ENCODE peak calls at places on chromosomes 4 and X, in five cellular contexts. One of them, this sample, is unnamed.

GRCh38 chr4:7120341-7120740 is 52.5 kb upstream of the GRPEL1 start:
- DNase-seq in activated T-helper 9 cell treated with anti-CD3 and anti-CD28 coated beads, Interleukin-2, amount 50 U/mL, for 16 hours: no peak
- DNase-seq in AG08396: peak
- DNase-seq in hypothalamus: no peak
- DNase-seq in heart left ventricle: no peak
- DNase-seq in this sample: peak

GRCh38 chr4:55742655-55743191 is 76.9 kb upstream of the EXOC1L start:
- DNase-seq in activated T-helper 9 cell treated with anti-CD3 and anti-CD28 coated beads, Interleukin-2, amount 50 U/mL, for 16 hours: no peak
- DNase-seq in AG08396: no peak
- DNase-seq in hypothalamus: no peak
- DNase-seq in heart left ventricle: no peak
- DNase-seq in this sample: no peak

GRCh38 chr4:95835672-95836071 is 4.2 kb upstream of the PDHA2 start:
- DNase-seq in activated T-helper 9 cell treated with anti-CD3 and anti-CD28 coated beads, Interleukin-2, amount 50 U/mL, for 16 hours: no peak
- DNase-seq in AG08396: no peak
- DNase-seq in hypothalamus: no peak
- DNase-seq in heart left ventricle: no peak
- DNase-seq in this sample: no peak

GRCh38 chr4:86338989-86339388 is 20.9 kb downstream of the MAPK10 start:
- DNase-seq in activated T-helper 9 cell treated with anti-CD3 and anti-CD28 coated beads, Interleukin-2, amount 50 U/mL, for 16 hours: no peak
- DNase-seq in AG08396: peak
- DNase-seq in hypothalamus: no peak
- DNase-seq in heart left ventricle: no peak
- DNase-seq in this sample: peak

GRCh38 chr4:153119626-153120025 is 84.6 kb upstream of the TRIM2 start:
- DNase-seq in activated T-helper 9 cell treated with anti-CD3 and anti-CD28 coated beads, Interleukin-2, amount 50 U/mL, for 16 hours: no peak
- DNase-seq in AG08396: no peak
- DNase-seq in hypothalamus: no peak
- DNase-seq in heart left ventricle: no peak
- DNase-seq in this sample: no peak

GRCh38 chrX:69618803-69619202 is 2.9 kb downstream of the EDA start:
- DNase-seq in activated T-helper 9 cell treated with anti-CD3 and anti-CD28 coated beads, Interleukin-2, amount 50 U/mL, for 16 hours: no peak
- DNase-seq in AG08396: peak
- DNase-seq in hypothalamus: no peak
- DNase-seq in heart left ventricle: peak
- DNase-seq in this sample: no peak

GRCh38 chr4:95363966-95364365 is 184.8 kb downstream of the UNC5C start:
- DNase-seq in activated T-helper 9 cell treated with anti-CD3 and anti-CD28 coated beads, Interleukin-2, amount 50 U/mL, for 16 hours: no peak
- DNase-seq in AG08396: no peak
- DNase-seq in hypothalamus: no peak
- DNase-seq in heart left ventricle: no peak
- DNase-seq in this sample: no peak

GRCh38 chrX:37060999-37061398 is 52.8 kb downstream of the FAM47C start:
- DNase-seq in activated T-helper 9 cell treated with anti-CD3 and anti-CD28 coated beads, Interleukin-2, amount 50 U/mL, for 16 hours: no peak
- DNase-seq in AG08396: peak
- DNase-seq in hypothalamus: no peak
- DNase-seq in heart left ventricle: no peak
- DNase-seq in this sample: no peak

GRCh38 chr4:107931775-107932321 is 499 bp downstream of the CYP2U1 start:
- DNase-seq in activated T-helper 9 cell treated with anti-CD3 and anti-CD28 coated beads, Interleukin-2, amount 50 U/mL, for 16 hours: peak
- DNase-seq in AG08396: no peak
- DNase-seq in hypothalamus: no peak
- DNase-seq in heart left ventricle: peak
- DNase-seq in this sample: no peak

GRCh38 chr4:54032558-54033135 is 31.8 kb downstream of the CHIC2 start:
- DNase-seq in activated T-helper 9 cell treated with anti-CD3 and anti-CD28 coated beads, Interleukin-2, amount 50 U/mL, for 16 hours: no peak
- DNase-seq in AG08396: no peak
- DNase-seq in hypothalamus: no peak
- DNase-seq in heart left ventricle: no peak
- DNase-seq in this sample: no peak

GRCh38 chrX:22278375-22278774 is 5.7 kb downstream of the CBLL2 start:
- DNase-seq in activated T-helper 9 cell treated with anti-CD3 and anti-CD28 coated beads, Interleukin-2, amount 50 U/mL, for 16 hours: no peak
- DNase-seq in AG08396: no peak
- DNase-seq in hypothalamus: no peak
- DNase-seq in heart left ventricle: no peak
- DNase-seq in this sample: no peak

GRCh38 chrX:91137881-91138280 is 296.8 kb upstream of the PABPC5 start:
- DNase-seq in activated T-helper 9 cell treated with anti-CD3 and anti-CD28 coated beads, Interleukin-2, amount 50 U/mL, for 16 hours: no peak
- DNase-seq in AG08396: no peak
- DNase-seq in hypothalamus: no peak
- DNase-seq in heart left ventricle: no peak
- DNase-seq in this sample: no peak

GRCh38 chr4:36024901-36025610 is 219.3 kb downstream of the ARAP2 start:
- DNase-seq in activated T-helper 9 cell treated with anti-CD3 and anti-CD28 coated beads, Interleukin-2, amount 50 U/mL, for 16 hours: no peak
- DNase-seq in AG08396: no peak
- DNase-seq in hypothalamus: no peak
- DNase-seq in heart left ventricle: no peak
- DNase-seq in this sample: no peak

GRCh38 chr4:124030038-124030638 is 633.5 kb downstream of the SPRY1 start:
- DNase-seq in activated T-helper 9 cell treated with anti-CD3 and anti-CD28 coated beads, Interleukin-2, amount 50 U/mL, for 16 hours: no peak
- DNase-seq in AG08396: no peak
- DNase-seq in hypothalamus: no peak
- DNase-seq in heart left ventricle: peak
- DNase-seq in this sample: no peak

GRCh38 chr4:121484633-121485032 is 103.8 kb upstream of the QRFPR start:
- DNase-seq in activated T-helper 9 cell treated with anti-CD3 and anti-CD28 coated beads, Interleukin-2, amount 50 U/mL, for 16 hours: no peak
- DNase-seq in AG08396: peak
- DNase-seq in hypothalamus: no peak
- DNase-seq in heart left ventricle: no peak
- DNase-seq in this sample: peak

GRCh38 chrX:130637591-130637990 is 235.8 kb downstream of the RBMX2 start:
- DNase-seq in activated T-helper 9 cell treated with anti-CD3 and anti-CD28 coated beads, Interleukin-2, amount 50 U/mL, for 16 hours: no peak
- DNase-seq in AG08396: peak
- DNase-seq in hypothalamus: no peak
- DNase-seq in heart left ventricle: no peak
- DNase-seq in this sample: no peak

GRCh38 chr4:137203601-137204000 is 328.7 kb downstream of the PCDH18 start:
- DNase-seq in activated T-helper 9 cell treated with anti-CD3 and anti-CD28 coated beads, Interleukin-2, amount 50 U/mL, for 16 hours: no peak
- DNase-seq in AG08396: peak
- DNase-seq in hypothalamus: no peak
- DNase-seq in heart left ventricle: no peak
- DNase-seq in this sample: peak

GRCh38 chr4:6772223-6772928 is 10.2 kb upstream of the KIAA0232 start:
- DNase-seq in activated T-helper 9 cell treated with anti-CD3 and anti-CD28 coated beads, Interleukin-2, amount 50 U/mL, for 16 hours: no peak
- DNase-seq in AG08396: no peak
- DNase-seq in hypothalamus: no peak
- DNase-seq in heart left ventricle: no peak
- DNase-seq in this sample: no peak

GRCh38 chr4:147590249-147590920 is 26.8 kb upstream of the TMEM184C start:
- DNase-seq in activated T-helper 9 cell treated with anti-CD3 and anti-CD28 coated beads, Interleukin-2, amount 50 U/mL, for 16 hours: peak
- DNase-seq in AG08396: peak
- DNase-seq in hypothalamus: no peak
- DNase-seq in heart left ventricle: peak
- DNase-seq in this sample: peak

GRCh38 chrX:129932137-129932791 is 26.3 kb downstream of the UTP14A start:
- DNase-seq in activated T-helper 9 cell treated with anti-CD3 and anti-CD28 coated beads, Interleukin-2, amount 50 U/mL, for 16 hours: peak
- DNase-seq in AG08396: peak
- DNase-seq in hypothalamus: peak
- DNase-seq in heart left ventricle: peak
- DNase-seq in this sample: peak

GRCh38 chr4:67853336-67853735 is 30.5 kb downstream of the TMPRSS11D start:
- DNase-seq in activated T-helper 9 cell treated with anti-CD3 and anti-CD28 coated beads, Interleukin-2, amount 50 U/mL, for 16 hours: no peak
- DNase-seq in AG08396: no peak
- DNase-seq in hypothalamus: no peak
- DNase-seq in heart left ventricle: no peak
- DNase-seq in this sample: no peak

GRCh38 chrX:118221733-118222132 is 105.1 kb upstream of the KLHL13 start:
- DNase-seq in activated T-helper 9 cell treated with anti-CD3 and anti-CD28 coated beads, Interleukin-2, amount 50 U/mL, for 16 hours: no peak
- DNase-seq in AG08396: no peak
- DNase-seq in hypothalamus: no peak
- DNase-seq in heart left ventricle: no peak
- DNase-seq in this sample: no peak

GRCh38 chr4:127604949-127605709 is 27.6 kb upstream of the INTU start:
- DNase-seq in activated T-helper 9 cell treated with anti-CD3 and anti-CD28 coated beads, Interleukin-2, amount 50 U/mL, for 16 hours: no peak
- DNase-seq in AG08396: peak
- DNase-seq in hypothalamus: no peak
- DNase-seq in heart left ventricle: no peak
- DNase-seq in this sample: no peak